ENCODE peak calls at places on chromosomes 16 and 17, in six cellular contexts. E is lung, O is fibroblast of mammary gland, D is kidney, W is prostate gland, T is left ventricle myocardium inferior. U is an unnamed sample.
A peak's percentile ranks its signal among the peaks of the same experiment; 100 is the strongest.

GRCh38 chr17:59561042-59561441 is 4.4 kb upstream of the DHX40 start:
- DNase-seq in O (peak; percentile 34), E (no peak), W (no peak), D (no peak), T (no peak), U (no peak)

GRCh38 chr17:2710804-2711607 is 558 bp downstream of the CLUH start:
- DNase-seq in E (peak; percentile 48), O (no peak), D (peak; percentile 84), W (no peak), T (no peak), U (no peak)

GRCh38 chr17:2967515-2967914 is 95.9 kb downstream of the OR1D5 start:
- DNase-seq in W (no peak), D (no peak), O (no peak), T (peak; percentile 28), E (no peak), U (no peak)

GRCh38 chr16:78483124-78483992 is 383.9 kb downstream of the WWOX start:
- DNase-seq in W (no peak), O (no peak), D (no peak), T (no peak), E (no peak), U (no peak)

GRCh38 chr17:82668631-82669099 is 20.4 kb upstream of the WDR45B start:
- DNase-seq in T (peak; percentile 59), E (peak; percentile 65), W (peak; percentile 62), D (no peak), O (peak; percentile 38), U (no peak)

GRCh38 chr17:36939944-36940312 is 2.7 kb downstream of the LHX1 start:
- DNase-seq in T (no peak), W (no peak), D (no peak), O (no peak), E (no peak), U (no peak)

GRCh38 chr17:7254511-7254910 is 2.5 kb downstream of the ELP5 start:
- DNase-seq in E (no peak), O (no peak), D (no peak), W (no peak), T (no peak), U (no peak)

GRCh38 chr16:79559532-79559931 is 41.0 kb downstream of the MAF start:
- DNase-seq in O (no peak), E (no peak), W (no peak), D (no peak), T (no peak), U (no peak)

GRCh38 chr16:12229759-12230594 is 253.4 kb downstream of the SNX29 start:
- DNase-seq in E (no peak), T (no peak), W (no peak), O (peak; percentile 72), D (no peak), U (no peak)

GRCh38 chr17:35243459-35244204 is 760 bp downstream of the SLFN5 start:
- DNase-seq in E (peak; percentile 54), T (peak; percentile 33), O (peak; percentile 84), D (peak; percentile 78), W (peak; percentile 46), U (peak; percentile 19)

GRCh38 chr16:30565984-30566383 is 5.5 kb downstream of the ZNF688 start:
- DNase-seq in E (no peak), O (no peak), D (no peak), W (no peak), T (no peak), U (no peak)
- H3K4me3 ChIP-seq in E (no peak overlapping the region), O (no peak overlapping the region), D (no peak overlapping the region), W (no peak overlapping the region), T (no peak overlapping the region), U (no peak overlapping the region)

GRCh38 chr16:57475711-57476339 is 10.5 kb downstream of the DOK4 start:
- DNase-seq in O (peak; percentile 18), W (no peak), E (no peak), D (peak; percentile 85), T (no peak), U (no peak)
- TF ChIP-seq CTCF in O (peak; percentile 56), W (peak; percentile 35), E (peak; percentile 4), D (no peak), T (peak; percentile 65), U (peak; percentile 79)

GRCh38 chr17:10624966-10625365 is 32.1 kb downstream of the MYH3 start:
- DNase-seq in E (no peak), O (no peak), W (no peak), D (no peak), T (no peak), U (no peak)

GRCh38 chr17:10623786-10624338 is 33.2 kb downstream of the MYH3 start:
- DNase-seq in T (no peak), E (no peak), O (no peak), D (no peak), W (no peak), U (no peak)

GRCh38 chr17:10621397-10621796 is 35.7 kb downstream of the MYH3 start:
- DNase-seq in T (no peak), W (no peak), D (no peak), E (no peak), O (no peak), U (no peak)

GRCh38 chr17:10620823-10621222 is 36.3 kb downstream of the MYH3 start:
- DNase-seq in W (peak; percentile 22), E (no peak), T (no peak), D (no peak), O (no peak), U (no peak)

DNA sequence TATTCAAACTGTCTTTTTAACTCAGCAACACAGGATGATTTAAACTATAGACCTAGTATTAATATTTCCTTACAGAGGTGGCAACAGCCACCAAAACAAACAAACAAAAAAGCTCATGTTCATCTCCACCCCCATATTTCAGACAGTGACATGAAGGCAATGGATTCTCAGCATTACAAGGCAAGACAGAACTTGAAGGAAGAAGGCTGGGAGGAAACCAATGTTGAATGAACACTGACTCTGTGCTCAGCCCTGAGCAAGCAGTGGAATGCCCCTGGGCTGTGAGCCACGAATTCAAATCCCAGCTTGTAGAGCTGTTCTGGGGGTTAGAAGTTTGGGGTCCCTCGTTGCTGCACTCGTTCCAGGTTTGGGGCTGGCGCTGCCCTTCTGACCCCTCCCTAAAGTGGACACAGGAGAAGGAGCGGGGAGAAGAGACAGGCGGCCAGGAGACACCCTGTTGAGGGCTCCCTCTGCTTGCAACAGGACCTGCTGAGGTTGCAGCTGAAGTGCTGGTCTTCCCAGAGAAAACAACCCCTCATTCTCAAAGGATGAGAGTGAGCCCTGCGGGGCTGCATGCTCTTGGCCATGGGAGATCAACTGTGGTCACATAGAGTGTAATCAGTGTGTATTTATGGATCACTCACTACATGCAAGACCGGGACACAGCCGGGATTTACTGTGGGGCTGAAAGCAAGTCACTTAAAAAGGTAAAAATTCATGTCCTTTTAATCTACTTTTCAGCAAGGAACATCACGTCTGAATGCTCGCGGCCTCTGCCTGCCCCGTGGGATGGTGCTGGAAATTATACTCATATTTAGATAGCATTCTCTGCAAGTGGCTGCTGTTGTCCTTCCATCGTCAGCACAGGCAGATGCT is 34.3 kb downstream of the MYH3 start:
- DNase-seq in W (peak; percentile 45), E (no peak), O (no peak), T (no peak), D (no peak), U (no peak)
- H3K4me3 ChIP-seq in W (no peak overlapping the region), E (no peak overlapping the region), O (no peak overlapping the region), T (no peak overlapping the region), D (no peak overlapping the region), U (no peak overlapping the region)

DNA sequence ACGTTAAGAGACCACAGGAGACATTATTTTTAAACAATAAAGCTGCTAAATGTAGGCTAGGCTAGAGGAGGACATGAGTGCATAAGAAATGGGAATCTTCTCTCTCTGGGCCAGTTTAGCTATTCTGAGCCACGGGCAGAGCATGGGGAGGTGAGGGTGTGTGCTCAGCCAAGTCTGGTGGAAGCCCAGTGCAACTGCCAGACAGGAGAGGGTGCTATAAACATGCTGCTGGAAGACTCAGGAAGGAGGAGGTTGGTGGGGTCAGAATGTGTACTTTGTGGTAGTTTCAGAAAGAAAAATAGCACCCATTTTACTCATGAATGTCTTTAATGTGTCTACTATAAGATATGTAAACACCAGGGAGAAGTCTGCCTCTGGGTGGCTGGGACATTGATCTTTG is 5.9 kb upstream of the SDK2 start:
- DNase-seq in W (no peak), T (no peak), D (no peak), O (peak; percentile 43), E (peak; percentile 10), U (no peak)
- TF ChIP-seq CTCF in W (no peak), T (peak; percentile 53), D (no peak), O (peak; percentile 53), E (no peak), U (no peak)

GRCh38 chr17:38508570-38508950 is 80.3 kb downstream of the ARHGAP23 start:
- DNase-seq in D (no peak), E (no peak), W (no peak), T (no peak), O (no peak), U (no peak)

GRCh38 chr17:38509008-38509771 is 80.9 kb downstream of the ARHGAP23 start:
- DNase-seq in E (peak; percentile 56), D (peak; percentile 89), W (peak; percentile 59), O (peak; percentile 86), T (peak; percentile 72), U (peak; percentile 66)

GRCh38 chr17:38511126-38512108 is 83.2 kb downstream of the ARHGAP23 start:
- DNase-seq in E (no peak), W (no peak), T (no peak), O (peak; percentile 59), D (peak; percentile 75), U (peak; percentile 28)

GRCh38 chr17:38510424-38511125 is 82.3 kb downstream of the ARHGAP23 start:
- DNase-seq in E (no peak), W (no peak), D (peak; percentile 75), O (no peak), T (no peak), U (no peak)

GRCh38 chr17:38509772-38510423 is 81.6 kb downstream of the ARHGAP23 start:
- DNase-seq in T (no peak), O (no peak), W (no peak), D (peak; percentile 73), E (no peak), U (no peak)
- H3K4me3 ChIP-seq in T (peak overlapping the region; percentile 52), O (no peak overlapping the region), W (no peak overlapping the region), D (no peak overlapping the region), E (no peak overlapping the region), U (peak overlapping the region; percentile 1)

DNA sequence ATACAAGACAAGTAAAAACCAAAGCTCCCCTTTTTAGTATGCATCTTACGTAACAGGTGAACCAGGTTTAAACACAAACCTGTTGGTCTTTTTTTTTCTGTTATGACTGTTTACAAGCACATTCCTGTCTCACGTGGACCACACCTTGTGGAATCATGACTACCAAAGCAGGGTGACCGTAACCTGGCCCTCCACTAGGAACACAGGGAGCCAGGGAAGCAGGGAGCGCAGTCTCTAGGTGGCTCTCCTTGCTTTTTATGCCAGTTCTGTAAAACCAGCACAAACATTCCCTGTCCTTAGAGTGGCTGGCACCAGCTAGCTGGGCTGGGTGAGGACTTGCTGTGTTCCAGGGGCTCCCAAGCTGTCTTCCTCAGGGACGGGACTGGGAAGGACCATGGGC is 44.1 kb downstream of the DDX19A start:
- DNase-seq in E (no peak), O (no peak), D (no peak), T (no peak), W (peak; percentile 40), U (no peak)
- TF ChIP-seq CTCF in E (no peak), O (no peak), D (no peak), T (no peak), W (peak; percentile 30), U (no peak)

GRCh38 chr16:10387378-10387681 is 1.5 kb downstream of the ATF7IP2 start:
- DNase-seq in T (no peak), O (no peak), W (no peak), E (no peak), D (no peak), U (no peak)
- H3K4me3 ChIP-seq in T (peak overlapping the region; percentile 82), O (no peak overlapping the region), W (no peak overlapping the region), E (no peak overlapping the region), D (peak overlapping the region; percentile 80), U (no peak overlapping the region)

U was measured in AG04449.